ENCODE peak calls at places on chromosomes 4 and X, in six cellular contexts. D is HFFc6, Z is GM10248, X is MM.1S, P is BJ, U is IMR-90. V is an unnamed sample.

GRCh38 chrX:134926864-134927263 is 63.9 kb upstream of the SMIM10 start:
- DNase-seq in X (no peak), D (no peak), P (no peak), U (no peak), Z (no peak), V (no peak)

GRCh38 chrX:39883664-39884063 is 214.1 kb downstream of the BCOR start:
- DNase-seq in D (no peak), Z (no peak), P (no peak), U (no peak), X (no peak), V (no peak)

GRCh38 chr4:174531486-174531885 is 9.2 kb upstream of the HPGD start:
- DNase-seq in U (no peak), D (no peak), X (no peak), Z (no peak), P (no peak), V (no peak)

GRCh38 chr4:41142946-41143720 is 71.2 kb downstream of the APBB2 start:
- DNase-seq in U (peak), Z (no peak), P (peak), X (no peak), D (peak), V (peak)

GRCh38 chrX:109684136-109684535 is 48.9 kb downstream of the ACSL4 start:
- DNase-seq in Z (no peak), D (peak), U (peak), P (no peak), X (no peak), V (no peak)

GRCh38 chr4:55920571-55920970 is 28.2 kb upstream of the CEP135 start:
- DNase-seq in D (no peak), X (no peak), Z (no peak), P (no peak), U (no peak), V (no peak)

GRCh38 chr4:139950568-139950967 is 203.4 kb downstream of the MAML3 start:
- DNase-seq in X (peak), P (no peak), D (peak), Z (peak), U (no peak), V (peak)

GRCh38 chrX:115065304-115065703 is 47.9 kb upstream of the IL13RA2 start:
- DNase-seq in U (no peak), Z (no peak), P (no peak), D (no peak), X (no peak), V (no peak)

GRCh38 chr4:8274772-8275241 is 5.3 kb downstream of the HTRA3 start:
- DNase-seq in P (peak), D (peak), X (no peak), U (peak), Z (no peak), V (peak)

GRCh38 chr4:114921790-114922581 is 191.4 kb downstream of the NDST4 start:
- DNase-seq in P (no peak), Z (no peak), D (no peak), U (no peak), X (no peak), V (peak)

GRCh38 chrX:41737065-41737464 is 13.1 kb downstream of the GPR82 start:
- DNase-seq in U (no peak), D (no peak), P (no peak), Z (no peak), X (no peak), V (no peak)

GRCh38 chr4:173505924-173506779 is 23.9 kb downstream of the HAND2 start:
- DNase-seq in D (peak), U (peak), X (peak), Z (peak), P (no peak), V (no peak)

GRCh38 chrX:46582964-46583363 is 9.4 kb downstream of the CHST7 start:
- DNase-seq in U (peak), Z (no peak), P (peak), X (no peak), D (peak), V (peak)

GRCh38 chrX:69116077-69116476 is 49.2 kb downstream of the PJA1 start:
- DNase-seq in D (no peak), P (no peak), Z (no peak), X (no peak), U (no peak), V (no peak)

GRCh38 chr4:55175779-55176231 is 50.4 kb upstream of the KDR start:
- DNase-seq in Z (no peak), U (peak), P (peak), X (no peak), D (peak), V (peak)

GRCh38 chrX:136916827-136917226 is 36.3 kb upstream of the RBMX start:
- DNase-seq in Z (no peak), U (no peak), P (no peak), D (no peak), X (no peak), V (no peak)

GRCh38 chr4:39565925-39566630 is 38.8 kb upstream of the UGDH start:
- DNase-seq in X (no peak), P (peak), Z (no peak), D (peak), U (peak), V (peak)

GRCh38 chrX:97315939-97316338 is 432.2 kb downstream of the RPA4 start:
- DNase-seq in X (no peak), D (no peak), Z (no peak), P (no peak), U (no peak), V (no peak)

GRCh38 chr4:136412708-136413107 is 1119.6 kb downstream of the PCDH18 start:
- DNase-seq in Z (no peak), D (no peak), U (peak), X (no peak), P (no peak), V (peak)

GRCh38 chr4:154004028-154004427 is 215.1 kb upstream of the SFRP2 start:
- DNase-seq in X (no peak), P (peak), Z (no peak), D (no peak), U (no peak), V (no peak)

GRCh38 chrX:15204130-15204751 is 65.6 kb downstream of the ASB9 start:
- DNase-seq in D (no peak), Z (peak), U (no peak), P (no peak), X (peak), V (no peak)

GRCh38 chr4:6087669-6088068 is 69.4 kb upstream of the C4orf50 start:
- DNase-seq in Z (no peak), D (no peak), X (no peak), P (no peak), U (peak), V (no peak)

GRCh38 chrX:53357799-53358530 is 64.5 kb downstream of the SMC1A start:
- DNase-seq in D (peak), U (peak), P (no peak), X (no peak), Z (no peak), V (peak)

GRCh38 chr4:182404371-182404770 is 161.2 kb downstream of the TENM3 start:
- DNase-seq in D (no peak), P (no peak), Z (no peak), U (no peak), X (no peak), V (no peak)

GRCh38 chr4:48483006-48483776 is at the start of gene SLC10A4:
- DNase-seq in Z (peak), U (no peak), P (no peak), X (no peak), D (no peak), V (no peak)

GRCh38 chr4:150598906-150599305 is 17.0 kb downstream of the MAB21L2 start:
- DNase-seq in P (no peak), X (no peak), D (no peak), Z (no peak), U (no peak), V (no peak)

GRCh38 chr4:30870513-30870912 is 150.3 kb downstream of the PCDH7 start:
- DNase-seq in D (no peak), X (peak), Z (no peak), P (no peak), U (no peak), V (no peak)

GRCh38 chr4:110480741-110481271 is 4.9 kb downstream of the ENPEP start:
- DNase-seq in D (no peak), U (no peak), X (no peak), P (no peak), Z (no peak), V (no peak)

GRCh38 chr4:137156054-137156453 is 376.2 kb downstream of the PCDH18 start:
- DNase-seq in X (no peak), Z (no peak), U (peak), D (peak), P (peak), V (peak)

GRCh38 chr4:155376387-155377268 is at the start of gene MAP9:
- DNase-seq in P (peak), Z (peak), U (peak), D (peak), X (peak), V (peak)

GRCh38 chr4:188915175-188915574 is 775.9 kb downstream of the TRIML1 start:
- DNase-seq in D (no peak), P (no peak), U (peak), Z (no peak), X (no peak), V (no peak)
- TF ChIP-seq CTCF in D (no peak), P (no peak), U (no peak), Z (no peak), X (no peak), V (no peak)

GRCh38 chrX:119292445-119292844 is 56.4 kb downstream of the PGRMC1 start:
- DNase-seq in P (no peak), X (no peak), Z (no peak), D (peak), U (no peak), V (no peak)
- TF ChIP-seq CTCF in P (peak), X (no peak), Z (no peak), D (peak), U (no peak), V (no peak)

GRCh38 chr4:122007016-122007415 is 55.2 kb upstream of the TRPC3 start:
- DNase-seq in D (no peak), U (peak), X (no peak), P (no peak), Z (no peak), V (no peak)

GRCh38 chr4:122005064-122005755 is 53.4 kb upstream of the TRPC3 start:
- DNase-seq in Z (no peak), D (no peak), P (no peak), X (no peak), U (peak), V (peak)

GRCh38 chr4:122000849-122001248 is 49.0 kb upstream of the TRPC3 start:
- DNase-seq in X (peak), D (no peak), P (no peak), Z (no peak), U (no peak), V (peak)

GRCh38 chr4:121998024-121998423 is 46.2 kb upstream of the TRPC3 start:
- DNase-seq in X (no peak), Z (no peak), P (no peak), U (no peak), D (no peak), V (no peak)

GRCh38 chr4:122003335-122003734 is 51.5 kb upstream of the TRPC3 start:
- DNase-seq in P (no peak), Z (peak), U (no peak), X (peak), D (no peak), V (no peak)
- TF ChIP-seq CTCF in P (peak), Z (peak), U (peak), X (peak), D (peak), V (peak)

GRCh38 chr4:16155503-16156169 is 70.6 kb downstream of the TAPT1 start:
- DNase-seq in X (no peak), U (no peak), P (no peak), D (no peak), Z (no peak), V (no peak)
- TF ChIP-seq CTCF in X (no peak), U (no peak), P (no peak), D (no peak), Z (no peak), V (no peak)

GRCh38 chrX:11040976-11041375 is 70.2 kb upstream of the HCCS start:
- DNase-seq in U (peak), X (no peak), Z (no peak), D (no peak), P (no peak), V (no peak)

GRCh38 chrX:11040405-11040804 is 70.7 kb upstream of the HCCS start:
- DNase-seq in D (no peak), P (no peak), U (no peak), X (no peak), Z (no peak), V (no peak)
- TF ChIP-seq CTCF in D (peak), P (no peak), U (no peak), X (no peak), Z (no peak), V (no peak)

DNA sequence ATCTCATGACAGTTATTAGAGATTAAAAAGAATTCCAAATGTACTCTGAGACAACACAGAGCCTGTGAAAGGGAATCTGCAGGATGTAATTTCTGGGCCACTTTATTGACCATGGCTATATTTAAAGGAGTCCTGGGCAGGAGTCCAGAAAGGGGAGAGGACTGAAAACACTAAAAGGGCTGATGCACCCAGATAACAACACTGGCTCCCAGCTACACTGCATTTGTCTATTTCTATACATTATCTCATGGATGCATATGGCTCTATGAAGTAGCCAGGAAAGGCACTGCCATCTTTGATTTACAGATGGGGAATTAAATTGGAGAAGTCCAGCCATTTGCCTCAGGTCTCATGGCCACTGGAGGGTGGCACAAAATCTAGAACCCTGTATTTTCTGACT is 56.0 kb downstream of the MED28 start:
- DNase-seq in X (no peak), P (no peak), Z (no peak), U (no peak), D (no peak), V (no peak)
- TF ChIP-seq CTCF in X (no peak), P (no peak), Z (no peak), U (no peak), D (no peak), V (no peak)

GRCh38 chrX:132836471-132836870 is 122.0 kb downstream of the HS6ST2 start:
- DNase-seq in Z (no peak), D (no peak), P (no peak), X (no peak), U (no peak), V (no peak)

GRCh38 chrX:132831336-132831973 is 127.0 kb downstream of the HS6ST2 start:
- DNase-seq in P (no peak), U (no peak), Z (no peak), D (no peak), X (peak), V (no peak)

GRCh38 chrX:132834741-132835140 is 123.7 kb downstream of the HS6ST2 start:
- DNase-seq in P (no peak), D (no peak), Z (no peak), U (no peak), X (no peak), V (no peak)

GRCh38 chrX:132834109-132834508 is 124.3 kb downstream of the HS6ST2 start:
- DNase-seq in D (no peak), X (no peak), Z (no peak), U (no peak), P (no peak), V (no peak)

GRCh38 chrX:132833373-132833772 is 125.1 kb downstream of the HS6ST2 start:
- DNase-seq in D (no peak), U (no peak), X (no peak), P (no peak), Z (no peak), V (no peak)
- TF ChIP-seq CTCF in D (no peak), U (no peak), X (no peak), P (no peak), Z (no peak), V (no peak)